ENCODE peak calls at places on chromosome 14, in four cellular contexts. M, F, V and Q are unnamed samples.

GRCh38 chr14:86257973-86258372 is 728.0 kb downstream of the FLRT2 start:
- DNase-seq in F (no peak), M (no peak), V (no peak), Q (no peak)

GRCh38 chr14:76985540-76986260 is 42.8 kb downstream of the IRF2BPL start:
- DNase-seq in V (no peak), M (peak), F (no peak), Q (no peak)

GRCh38 chr14:74478996-74479635 is 14.0 kb downstream of the NPC2 start:
- DNase-seq in V (no peak), F (no peak), M (peak), Q (no peak)

GRCh38 chr14:76098047-76098446 is 53.7 kb upstream of the GPATCH2L start:
- DNase-seq in M (no peak), F (no peak), V (no peak), Q (no peak)

GRCh38 chr14:80464531-80465149 is 253.3 kb upstream of the DIO2 start:
- DNase-seq in V (no peak), M (no peak), F (no peak), Q (no peak)

GRCh38 chr14:50003213-50004021 is 110.5 kb downstream of the ARF6 start:
- DNase-seq in M (peak), V (peak), F (peak), Q (no peak)

GRCh38 chr14:103512701-103513611 is 9.7 kb downstream of the CKB start:
- DNase-seq in V (no peak), M (no peak), F (peak), Q (peak)

GRCh38 chr14:90580381-90581335 is 183.8 kb downstream of the CALM1 start:
- DNase-seq in F (no peak), M (no peak), V (no peak), Q (no peak)

GRCh38 chr14:28412076-28412475 is 354.5 kb upstream of the FOXG1 start:
- DNase-seq in F (no peak), M (no peak), V (no peak), Q (no peak)

GRCh38 chr14:99597911-99598600 is 6.0 kb downstream of the CCDC85C start:
- DNase-seq in V (no peak), M (no peak), F (no peak), Q (no peak)

GRCh38 chr14:99595524-99595923 is 8.5 kb downstream of the CCDC85C start:
- DNase-seq in V (no peak), F (no peak), M (no peak), Q (no peak)

GRCh38 chr14:99596071-99596627 is 7.9 kb downstream of the CCDC85C start:
- DNase-seq in F (no peak), M (no peak), V (peak), Q (no peak)

GRCh38 chr14:99595034-99595433 is 9.0 kb downstream of the CCDC85C start:
- DNase-seq in M (no peak), F (no peak), V (no peak), Q (no peak)

GRCh38 chr14:99596772-99597171 is 7.2 kb downstream of the CCDC85C start:
- DNase-seq in F (no peak), M (no peak), V (no peak), Q (no peak)
- H3K27ac ChIP-seq in F (peak), M (peak), V (no peak), Q (no peak)

GRCh38 chr14:56117765-56118610 is at the start of gene PELI2:
- DNase-seq in V (peak), M (peak), F (peak), Q (peak)
- H3K27ac ChIP-seq in V (peak), M (peak), F (peak), Q (peak)

GRCh38 chr14:101903111-101903561 is 61.2 kb upstream of the DYNC1H1 start:
- DNase-seq in M (no peak), V (no peak), F (peak), Q (peak)
- H3K27ac ChIP-seq in M (no peak), V (no peak), F (peak), Q (peak)

DNA sequence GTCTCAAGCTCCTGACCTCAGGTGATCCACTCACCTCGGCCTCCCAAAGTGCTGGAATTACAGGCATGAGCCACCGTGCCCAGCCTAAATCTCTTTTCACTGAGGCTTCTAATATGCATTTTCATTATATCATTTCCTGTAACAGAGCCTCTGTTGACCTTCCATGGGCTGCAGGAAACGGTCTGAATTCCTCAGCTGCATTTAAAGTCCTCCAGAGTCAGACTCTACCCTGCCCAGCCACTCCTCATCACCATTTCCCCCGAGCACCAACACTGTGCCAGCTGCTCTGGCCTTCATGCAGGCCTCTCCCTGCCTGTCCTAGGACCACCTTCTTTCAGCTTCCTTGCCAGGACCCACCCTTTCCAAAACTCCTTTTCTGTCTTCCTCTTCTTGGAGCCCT is 9.8 kb upstream of the NFKBIA start:
- DNase-seq in V (no peak), F (no peak), M (no peak), Q (no peak)
- H3K27ac ChIP-seq in V (no peak), F (peak), M (peak), Q (no peak)

DNA sequence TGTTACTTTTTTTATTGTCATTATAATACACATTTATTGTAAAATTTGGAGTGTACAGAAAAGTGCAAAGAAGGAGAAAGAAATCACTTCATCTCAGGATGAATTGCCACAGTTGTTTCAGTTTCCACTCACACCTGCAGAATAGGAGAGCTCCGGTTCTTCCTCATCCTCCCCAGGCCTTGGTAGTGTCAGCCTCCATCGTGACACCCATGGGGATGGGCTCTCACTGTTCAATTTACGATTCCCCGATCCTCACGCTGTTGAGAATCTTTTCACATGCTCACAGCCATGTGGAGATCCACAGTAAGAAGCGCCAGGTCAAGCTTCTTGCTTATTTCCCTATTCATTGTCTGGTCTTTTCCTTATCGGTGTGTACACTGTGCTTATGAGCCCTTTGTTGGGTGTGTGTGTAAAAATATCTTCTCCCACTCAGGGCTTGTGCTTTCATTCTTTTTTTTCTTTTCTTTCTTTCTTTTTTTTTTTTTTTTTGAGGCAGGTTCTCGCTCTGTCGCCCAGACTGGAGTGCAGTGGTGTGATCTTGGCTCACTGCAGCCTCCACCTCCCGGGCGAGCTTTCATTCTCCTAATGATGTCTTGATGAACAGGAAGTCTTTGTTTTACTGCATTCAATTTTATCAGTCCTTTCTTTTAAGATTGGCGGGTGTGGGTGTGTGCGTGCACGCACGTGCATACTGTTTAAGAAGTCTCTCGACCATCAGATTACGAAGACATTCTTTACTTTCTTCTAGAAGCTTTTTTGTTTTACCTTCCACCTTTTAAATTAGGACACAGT is 21.5 kb downstream of the RIN3 start:
- DNase-seq in F (no peak), V (no peak), M (no peak), Q (no peak)
- H3K27ac ChIP-seq in F (no peak), V (no peak), M (peak), Q (no peak)

DNA sequence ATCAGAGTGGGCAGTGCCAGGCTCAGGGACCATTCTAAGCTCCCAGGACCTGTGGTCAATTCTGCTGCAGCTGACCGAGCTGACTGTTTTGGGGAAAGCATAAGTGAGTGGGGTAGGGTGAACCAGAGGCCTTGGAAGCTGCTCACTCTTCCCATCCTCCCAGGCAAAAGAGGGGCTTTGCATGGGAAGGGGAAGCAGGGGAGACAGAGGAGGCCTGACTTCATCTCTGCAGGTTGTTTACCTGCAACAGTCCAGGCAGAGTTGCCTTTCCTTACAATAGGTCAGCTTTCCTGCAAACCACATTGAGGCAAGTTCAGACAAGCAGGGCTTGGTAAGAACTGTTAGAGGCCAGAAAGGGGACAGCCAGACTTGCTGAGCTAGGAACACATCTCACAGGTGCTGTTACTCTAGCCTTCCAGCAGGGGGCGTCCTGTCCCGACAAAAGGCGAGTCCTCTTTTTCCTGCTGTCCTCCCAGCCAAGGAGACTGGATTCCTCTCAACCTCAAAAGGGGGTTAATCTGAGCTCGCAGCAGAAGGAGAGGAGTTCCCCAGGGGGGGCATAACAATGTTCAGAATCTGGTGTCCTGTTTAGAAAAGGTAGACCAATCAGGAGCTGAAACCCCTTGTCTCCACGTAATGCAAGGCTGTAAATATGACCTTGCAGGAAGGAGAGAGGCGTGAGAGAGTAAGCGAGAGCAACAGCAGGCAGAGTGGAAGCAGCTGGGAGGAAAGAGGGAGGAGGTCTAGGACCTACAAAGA is 4.3 kb upstream of the DHRS2 start:
- DNase-seq in V (peak), F (peak), M (peak), Q (peak)
- H3K27ac ChIP-seq in V (peak), F (no peak), M (peak), Q (no peak)

GRCh38 chr14:22482085-22482694 is 106.8 kb downstream of the DAD1 start:
- DNase-seq in M (no peak), F (no peak), V (no peak), Q (no peak)
- H3K27ac ChIP-seq in M (no peak), F (peak), V (no peak), Q (no peak)

GRCh38 chr14:61713724-61714437 is 18.6 kb downstream of the HIF1A start:
- DNase-seq in M (no peak), F (no peak), V (no peak), Q (no peak)
- H3K27ac ChIP-seq in M (peak), F (no peak), V (no peak), Q (no peak)